ENCODE peak calls at places on chromosomes 16 and 17, in four cellular contexts. R is stomach, B is fibroblast of lung, G is progenitor cell of endocrine pancreas. C is an unnamed sample.

GRCh38 chr16:48385272-48385953 is at the start of gene SIAH1:
- DNase-seq in R (peak), B (peak), G (peak), C (peak)

GRCh38 chr17:74691151-74691550 is 21.6 kb downstream of the CD300LF start:
- DNase-seq in R (no peak), B (no peak), G (no peak), C (no peak)

GRCh38 chr17:67868176-67868575 is 42.9 kb downstream of the BPTF start:
- DNase-seq in R (no peak), B (no peak), G (no peak), C (no peak)

GRCh38 chr16:27169511-27170071 is 33.7 kb upstream of the KDM8 start:
- DNase-seq in R (peak), B (peak), G (no peak), C (no peak)

GRCh38 chr16:50591800-50592771 is 43.9 kb downstream of the NKD1 start:
- DNase-seq in R (peak), B (no peak), G (no peak), C (no peak)

GRCh38 chr17:51640108-51640622 is 379.8 kb downstream of the UTP18 start:
- DNase-seq in R (no peak), B (no peak), G (no peak), C (no peak)

GRCh38 chr16:11094075-11094593 is 149.8 kb downstream of the CLEC16A start:
- DNase-seq in R (no peak), B (peak), G (no peak), C (no peak)

GRCh38 chr16:51971184-51971583 is 575.8 kb downstream of the TOX3 start:
- DNase-seq in R (peak), B (no peak), G (no peak), C (no peak)

GRCh38 chr17:78875738-78876597 is 27.0 kb downstream of the CEP295NL start:
- DNase-seq in R (no peak), B (peak), G (no peak), C (no peak)

GRCh38 chr16:82298472-82298871 is 128.4 kb upstream of the MPHOSPH6 start:
- DNase-seq in R (no peak), B (no peak), G (no peak), C (no peak)

GRCh38 chr16:49466881-49467280 is 93.3 kb downstream of the C16orf78 start:
- DNase-seq in R (peak), B (no peak), G (no peak), C (peak)

GRCh38 chr17:76866774-76867577 is 1.2 kb upstream of the MGAT5B start:
- DNase-seq in R (no peak), B (peak), G (no peak), C (no peak)

GRCh38 chr16:86997058-86997457 is 320.1 kb downstream of the C16orf95 start:
- DNase-seq in R (no peak), B (no peak), G (no peak), C (no peak)

GRCh38 chr16:48365030-48365600 is 20.1 kb downstream of the SIAH1 start:
- DNase-seq in R (no peak), B (no peak), G (no peak), C (no peak)

GRCh38 chr16:75491876-75492275 is 3.4 kb downstream of the CHST6 start:
- DNase-seq in R (no peak), B (no peak), G (no peak), C (no peak)

GRCh38 chr17:44788139-44788538 is 29.4 kb downstream of the ADAM11 start:
- DNase-seq in R (no peak), B (no peak), G (no peak), C (no peak)

GRCh38 chr16:22948058-22948602 is 134.2 kb downstream of the HS3ST2 start:
- DNase-seq in R (no peak), B (no peak), G (no peak), C (no peak)

GRCh38 chr17:36131436-36131835 is 27.8 kb downstream of the CCL4 start:
- DNase-seq in R (no peak), B (no peak), G (no peak), C (no peak)

GRCh38 chr17:55327225-55328088 is 62.7 kb downstream of the HLF start:
- DNase-seq in R (no peak), B (no peak), G (no peak), C (no peak)

GRCh38 chr17:82315703-82316358 is 1.6 kb downstream of the CD7 start:
- DNase-seq in R (no peak), B (no peak), G (no peak), C (no peak)

GRCh38 chr17:60352071-60352470 is 39.9 kb downstream of the USP32 start:
- DNase-seq in R (no peak), B (no peak), G (no peak), C (no peak)

GRCh38 chr17:35448214-35448898 is at the start of gene SLFN13:
- DNase-seq in R (peak), B (peak), G (peak), C (no peak)

GRCh38 chr16:19044781-19045180 is 22.6 kb upstream of the COQ7 start:
- DNase-seq in R (no peak), B (no peak), G (no peak), C (no peak)

GRCh38 chr16:87583453-87584131 is 18.7 kb upstream of the JPH3 start:
- DNase-seq in R (no peak), B (peak), G (no peak), C (no peak)

GRCh38 chr17:19012171-19013080 is 7.9 kb upstream of the FAM83G start:
- DNase-seq in R (no peak), B (no peak), G (no peak), C (no peak)

GRCh38 chr16:75402821-75403475 is 30.4 kb downstream of the CFDP1 start:
- DNase-seq in R (no peak), B (peak), G (no peak), C (no peak)

GRCh38 chr16:87538594-87538993 is 45.8 kb upstream of the ZCCHC14 start:
- DNase-seq in R (no peak), B (peak), G (no peak), C (no peak)

GRCh38 chr16:10655415-10655977 is 39.2 kb downstream of the TEKT5 start:
- DNase-seq in R (no peak), B (no peak), G (no peak), C (no peak)

GRCh38 chr17:81964081-81964849 is 3.3 kb upstream of the NOTUM start:
- DNase-seq in R (no peak), B (no peak), G (no peak), C (no peak)

GRCh38 chr16:66468321-66468965 is 41.3 kb downstream of the BEAN1 start:
- DNase-seq in R (no peak), B (no peak), G (no peak), C (no peak)

GRCh38 chr16:894841-895240 is 75.9 kb downstream of the LMF1 start:
- DNase-seq in R (no peak), B (no peak), G (no peak), C (no peak)

GRCh38 chr16:65294708-65295107 is 172.8 kb upstream of the CDH11 start:
- DNase-seq in R (no peak), B (no peak), G (no peak), C (no peak)
- TF ChIP-seq CTCF in R (no peak), B (no peak), G (no peak), C (no peak)

DNA sequence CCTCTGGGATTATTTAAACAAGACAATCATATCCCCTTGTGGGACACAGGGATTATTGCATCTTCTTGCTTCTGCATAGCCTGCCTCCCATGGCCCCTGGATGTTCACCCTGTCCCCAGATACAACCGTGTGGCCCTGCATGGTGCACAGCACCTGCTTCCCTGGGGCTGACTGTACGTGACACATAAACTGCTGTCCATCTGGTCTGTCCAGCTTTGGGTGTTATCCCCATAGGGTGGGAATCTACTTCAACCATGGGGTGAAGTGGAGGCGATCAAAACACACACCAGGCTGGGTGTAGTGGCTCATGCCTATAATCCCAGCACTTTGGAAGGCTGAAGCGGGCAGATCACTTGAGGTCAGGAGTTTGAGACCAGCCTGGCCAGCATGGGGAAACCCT is 138.8 kb downstream of the XYLT1 start:
- DNase-seq in R (no peak), B (no peak), G (no peak), C (no peak)
- TF ChIP-seq CTCF in R (no peak), B (no peak), G (no peak), C (no peak)

GRCh38 chr17:49880291-49881053 is 32.6 kb upstream of the TAC4 start:
- DNase-seq in R (peak), B (peak), G (peak), C (peak)
- TF ChIP-seq CTCF in R (peak), B (peak), G (peak), C (peak)

GRCh38 chr16:73047536-73048291 is at the start of gene ZFHX3:
- DNase-seq in R (peak), B (peak), G (peak), C (no peak)
- TF ChIP-seq CTCF in R (no peak), B (peak), G (no peak), C (no peak)

GRCh38 chr17:15442316-15443185 is 24.9 kb downstream of the CDRT4 start:
- DNase-seq in R (no peak), B (no peak), G (no peak), C (no peak)

GRCh38 chr17:15448580-15448956 is 18.9 kb downstream of the CDRT4 start:
- DNase-seq in R (no peak), B (no peak), G (no peak), C (no peak)

GRCh38 chr17:15447928-15448579 is 19.4 kb downstream of the CDRT4 start:
- DNase-seq in R (no peak), B (no peak), G (no peak), C (no peak)

GRCh38 chr17:15444805-15445204 is 22.6 kb downstream of the CDRT4 start:
- DNase-seq in R (no peak), B (peak), G (no peak), C (no peak)

DNA sequence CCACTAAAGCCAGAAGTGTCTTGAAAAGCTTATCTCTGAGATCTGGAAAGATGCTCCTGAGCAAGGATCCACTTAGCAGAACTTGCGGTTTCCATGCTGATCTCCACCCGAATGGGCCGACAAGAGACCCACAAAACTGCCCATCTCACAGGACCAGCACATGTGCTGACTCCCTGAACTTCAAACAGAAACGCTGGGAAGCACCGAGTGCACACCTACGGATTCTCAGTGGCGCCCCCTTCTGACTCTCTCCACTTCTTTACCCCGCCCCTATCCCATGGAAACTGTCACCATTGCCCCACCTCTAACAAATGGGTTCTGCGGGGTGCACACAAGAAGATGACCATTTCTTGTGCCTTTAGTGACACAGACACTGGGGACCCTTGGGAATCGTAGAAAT is 21.4 kb downstream of the CDRT4 start:
- DNase-seq in R (no peak), B (no peak), G (no peak), C (no peak)
- TF ChIP-seq CTCF in R (no peak), B (no peak), G (no peak), C (no peak)

GRCh38 chr16:85943702-85944101 is 44.7 kb downstream of the IRF8 start:
- DNase-seq in R (no peak), B (no peak), G (no peak), C (no peak)
- TF ChIP-seq CTCF in R (no peak), B (no peak), G (no peak), C (no peak)